ENCODE peak calls at places on chromosomes 1 and 21, in eight cellular contexts. Y is OCI-LY7; S is small intestine; B is naive thymus-derived CD4-positive, alpha-beta T cell; D is ovary; Z is kidney; M is esophagus squamous epithelium; G is heart right ventricle. C is an unnamed sample.
A peak's percentile ranks its signal among the peaks of the same experiment; 100 is the strongest.

GRCh38 chr1:55064071-55064581 is 24.8 kb downstream of the PCSK9 start:
- DNase-seq in Y (peak; percentile 51), D (no peak), S (no peak), Z (peak; percentile 78), M (no peak), G (no peak), B (no peak), C (no peak)

GRCh38 chr1:48198970-48199369 is 23.5 kb upstream of the SLC5A9 start:
- DNase-seq in G (no peak), Z (no peak), M (no peak), B (no peak), S (no peak), D (no peak), Y (no peak), C (no peak)

GRCh38 chr1:160742428-160743127 is 3.5 kb downstream of the SLAMF7 start:
- DNase-seq in M (no peak), G (no peak), B (no peak), D (no peak), S (no peak), Z (no peak), Y (no peak), C (no peak)

GRCh38 chr1:94729287-94729686 is 90.9 kb upstream of the SLC44A3 start:
- DNase-seq in Z (no peak), G (peak; percentile 44), Y (no peak), M (no peak), B (no peak), D (no peak), S (peak; percentile 57), C (no peak)

GRCh38 chr1:5917281-5917590 is 75.0 kb downstream of the NPHP4 start:
- DNase-seq in Z (no peak), M (no peak), G (no peak), D (no peak), Y (no peak), B (no peak), S (no peak), C (no peak)

GRCh38 chr1:204263240-204263848 is 49.6 kb upstream of the GOLT1A start:
- DNase-seq in Y (no peak), D (no peak), S (no peak), G (no peak), M (no peak), B (no peak), Z (peak; percentile 72), C (no peak)

GRCh38 chr1:39720094-39720999 is 18.3 kb upstream of the PPIE start:
- DNase-seq in Y (peak; percentile 76), S (peak; percentile 80), D (no peak), B (peak; percentile 69), G (no peak), Z (no peak), M (no peak), C (no peak)

GRCh38 chr1:79079770-79080169 is 73.2 kb upstream of the ADGRL4 start:
- DNase-seq in Y (no peak), S (no peak), D (no peak), B (no peak), G (peak; percentile 60), Z (peak; percentile 37), M (no peak), C (no peak)

GRCh38 chr1:101238041-101238515 is 1.3 kb downstream of the S1PR1 start:
- DNase-seq in G (no peak), Z (no peak), S (no peak), D (no peak), M (no peak), Y (peak; percentile 73), B (peak; percentile 65), C (no peak)

GRCh38 chr1:42765832-42766722 is 751 bp downstream of the P3H1 start:
- DNase-seq in Y (peak; percentile 58), M (no peak), Z (no peak), B (peak; percentile 10), D (peak; percentile 47), G (peak; percentile 42), S (peak; percentile 21), C (peak; percentile 32)

GRCh38 chr1:209756608-209757445 is 974 bp downstream of the TRAF3IP3 start:
- DNase-seq in B (peak; percentile 45), G (no peak), Y (peak; percentile 52), M (no peak), D (no peak), S (peak; percentile 12), Z (no peak), C (no peak)

GRCh38 chr1:9418851-9419250 is 120.4 kb upstream of the SLC25A33 start:
- DNase-seq in D (no peak), S (no peak), Z (no peak), B (no peak), Y (no peak), G (no peak), M (no peak), C (no peak)

GRCh38 chr21:32131960-32132359 is 146.9 kb downstream of the MIS18A start:
- DNase-seq in M (no peak), S (no peak), G (no peak), B (no peak), Z (no peak), D (no peak), Y (no peak), C (no peak)

GRCh38 chr1:27142464-27142863 is 12.5 kb downstream of the SLC9A1 start:
- DNase-seq in S (no peak), Y (peak; percentile 23), M (no peak), D (no peak), B (no peak), G (no peak), Z (peak; percentile 80), C (no peak)

GRCh38 chr1:24178404-24178803 is 8.7 kb downstream of the IFNLR1 start:
- DNase-seq in G (no peak), S (no peak), Y (no peak), Z (no peak), M (no peak), D (no peak), B (no peak), C (no peak)

GRCh38 chr1:210223174-210223904 is 9.3 kb upstream of the SERTAD4 start:
- DNase-seq in S (peak; percentile 86), Z (no peak), D (no peak), Y (no peak), B (no peak), G (no peak), M (no peak), C (peak; percentile 22)

DNA sequence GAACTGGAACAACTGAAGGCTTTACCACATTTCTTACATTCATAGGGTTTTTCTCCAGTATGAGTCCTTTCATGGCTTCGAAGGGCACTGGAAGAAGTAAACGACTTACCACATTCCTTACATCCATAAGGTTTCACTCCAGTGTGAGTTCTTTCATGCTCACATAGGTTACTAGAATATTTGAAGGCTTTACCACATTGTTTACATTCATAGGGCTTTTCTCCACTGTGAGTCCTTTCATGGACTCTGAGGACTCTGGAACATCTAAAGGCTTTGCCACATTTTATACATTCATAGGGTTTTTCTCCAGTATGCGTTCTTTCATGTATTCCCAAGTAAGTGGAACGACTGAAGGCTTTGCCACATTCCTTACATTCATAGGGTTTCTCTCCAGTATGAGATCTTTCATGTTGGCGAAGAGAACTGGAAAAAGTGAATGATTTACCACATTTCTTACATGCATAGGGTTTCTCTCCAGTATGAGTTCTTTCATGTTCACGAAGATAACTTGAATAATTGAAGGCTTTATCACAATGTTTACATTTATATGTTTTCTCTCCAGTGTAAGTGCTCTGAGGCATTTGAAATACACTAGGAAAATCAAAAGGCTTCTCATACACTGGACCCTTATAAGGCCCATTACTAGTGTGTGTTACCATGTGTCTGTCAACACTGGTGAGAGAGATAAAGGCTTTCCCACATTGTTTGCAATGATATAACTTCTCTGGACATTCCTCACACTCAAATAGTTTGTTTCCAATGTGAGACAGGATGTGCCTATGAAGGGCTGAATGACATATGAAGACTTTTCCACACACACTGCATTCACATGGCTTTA is 29.8 kb upstream of the ZNF695 start:
- DNase-seq in Y (no peak), G (no peak), M (no peak), D (no peak), B (no peak), Z (no peak), S (no peak), C (no peak)
- H3K9me3 ChIP-seq in Y (peaks cover 82% of the 10 kb centered on the region), G (peaks cover 67% of the 10 kb centered on the region), M (no peaks in the 10 kb centered on the region), D (peaks cover 27% of the 10 kb centered on the region), B (peaks cover 81% of the 10 kb centered on the region), Z (peaks cover 65% of the 10 kb centered on the region), S (peaks cover 1% of the 10 kb centered on the region), C (peaks cover 30% of the 10 kb centered on the region)

DNA sequence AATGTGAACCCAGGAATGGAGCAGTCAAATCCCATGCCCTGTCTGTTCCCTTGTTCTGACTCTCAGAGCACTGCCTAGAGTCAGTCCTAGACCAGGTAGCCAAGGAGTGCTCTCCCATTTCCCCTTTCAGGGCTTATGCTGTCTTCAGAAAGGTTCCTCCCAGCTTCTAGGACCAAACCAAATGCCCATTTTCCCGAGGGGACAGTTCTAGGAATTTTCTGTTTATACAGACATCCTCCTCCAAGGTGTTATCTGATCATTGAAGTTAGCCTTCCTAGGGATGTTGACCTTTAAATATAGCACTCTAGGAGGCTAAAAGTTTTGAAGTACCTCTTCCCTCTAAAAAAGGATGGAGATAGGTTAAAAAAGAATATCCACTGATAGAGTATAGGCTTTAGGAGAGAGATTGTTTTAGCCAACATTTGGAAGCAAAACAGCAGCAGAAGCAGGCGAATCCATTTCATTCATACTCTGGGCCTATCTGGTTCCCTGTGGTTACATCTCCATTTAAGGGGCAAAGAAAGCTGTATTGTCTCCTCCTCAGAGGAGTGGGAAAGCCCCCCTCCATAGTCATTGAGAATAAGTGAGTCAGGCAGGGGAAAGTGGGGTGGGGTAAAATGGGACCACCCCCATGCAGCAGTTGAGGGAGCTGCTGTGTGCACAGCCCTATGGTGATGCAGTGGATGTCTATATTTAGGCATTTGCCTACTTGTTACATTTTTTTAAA is 126.5 kb downstream of the SPATA46 start:
- DNase-seq in B (no peak), M (no peak), S (no peak), G (no peak), D (no peak), Y (no peak), Z (no peak), C (no peak)
- H3K4me3 ChIP-seq in B (no peak overlapping the region), M (no peak overlapping the region), S (no peak overlapping the region), G (no peak overlapping the region), D (no peak overlapping the region), Y (no peak overlapping the region), Z (no peak overlapping the region), C (no peak overlapping the region)

GRCh38 chr1:227572752-227573151 is 9.4 kb downstream of the ZNF678 start:
- DNase-seq in B (no peak), Y (no peak), Z (no peak), S (no peak), M (no peak), G (no peak), D (no peak), C (no peak)
- H3K9me3 ChIP-seq in B (no peaks in the 10 kb centered on the region), Y (peaks cover 54% of the 10 kb centered on the region), Z (peaks cover 4% of the 10 kb centered on the region), S (no peaks in the 10 kb centered on the region), M (no peaks in the 10 kb centered on the region), G (peaks cover 13% of the 10 kb centered on the region), D (no peaks in the 10 kb centered on the region), C (no peaks in the 10 kb centered on the region)

GRCh38 chr1:31006760-31007159 is 58.8 kb downstream of the PUM1 start:
- DNase-seq in Y (no peak), B (no peak), M (no peak), S (no peak), Z (no peak), D (no peak), G (no peak), C (no peak)

GRCh38 chr1:31005617-31006166 is 59.8 kb downstream of the PUM1 start:
- DNase-seq in D (no peak), Z (no peak), Y (no peak), G (no peak), B (no peak), M (no peak), S (no peak), C (no peak)

GRCh38 chr1:31010081-31010989 is 55.2 kb downstream of the PUM1 start:
- DNase-seq in Z (no peak), S (no peak), G (no peak), D (no peak), B (no peak), M (no peak), Y (no peak), C (no peak)

GRCh38 chr1:31005198-31005597 is 60.3 kb downstream of the PUM1 start:
- DNase-seq in G (no peak), D (no peak), S (no peak), Y (no peak), Z (no peak), B (no peak), M (no peak), C (no peak)

GRCh38 chr1:31007462-31007991 is 58.0 kb downstream of the PUM1 start:
- DNase-seq in D (no peak), Z (no peak), S (no peak), Y (no peak), G (no peak), M (no peak), B (no peak), C (no peak)
- H3K4me3 ChIP-seq in D (no peak overlapping the region), Z (no peak overlapping the region), S (no peak overlapping the region), Y (no peak overlapping the region), G (no peak overlapping the region), M (no peak overlapping the region), B (no peak overlapping the region), C (no peak overlapping the region)

C was measured in uterus.